ENCODE peak calls at places on chromosome 14, in nine cellular contexts. One of them, this sample, is unnamed.

GRCh38 chr14:104517867-104518266 is 61.7 kb upstream of the C14orf180 start:
- DNase-seq in NCI-H774: no peak
- DNase-seq in NCI-H510A: no peak
- DNase-seq in MCF 10A: no peak
- DNase-seq in A549: no peak
- DNase-seq in pancreas: no peak
- DNase-seq in anterior cingulate cortex: no peak
- DNase-seq in left colon: no peak
- DNase-seq in T-helper 9 cell: no peak
- DNase-seq in this sample: no peak

GRCh38 chr14:104547310-104547997 is 32.1 kb upstream of the C14orf180 start:
- DNase-seq in NCI-H774: no peak
- DNase-seq in NCI-H510A: no peak
- DNase-seq in anterior cingulate cortex: no peak
- DNase-seq in T-helper 9 cell: no peak
- DNase-seq in left colon: no peak
- DNase-seq in pancreas: no peak
- DNase-seq in MCF 10A: no peak
- DNase-seq in A549: no peak
- DNase-seq in this sample: no peak

GRCh38 chr14:78851189-78851588 is 681.0 kb downstream of the NRXN3 start:
- DNase-seq in A549: no peak
- DNase-seq in anterior cingulate cortex: no peak
- DNase-seq in left colon: no peak
- DNase-seq in MCF 10A: no peak
- DNase-seq in pancreas: no peak
- DNase-seq in NCI-H774: no peak
- DNase-seq in NCI-H510A: no peak
- DNase-seq in T-helper 9 cell: no peak
- DNase-seq in this sample: no peak

GRCh38 chr14:59363545-59364226 is 101.5 kb downstream of the GPR135 start:
- DNase-seq in pancreas: no peak
- DNase-seq in A549: peak
- DNase-seq in MCF 10A: peak
- DNase-seq in NCI-H510A: no peak
- DNase-seq in T-helper 9 cell: no peak
- DNase-seq in NCI-H774: no peak
- DNase-seq in anterior cingulate cortex: no peak
- DNase-seq in left colon: no peak
- DNase-seq in this sample: no peak

GRCh38 chr14:101997429-101998336 is 33.3 kb downstream of the DYNC1H1 start:
- DNase-seq in MCF 10A: no peak
- DNase-seq in anterior cingulate cortex: no peak
- DNase-seq in NCI-H510A: no peak
- DNase-seq in left colon: no peak
- DNase-seq in T-helper 9 cell: no peak
- DNase-seq in NCI-H774: no peak
- DNase-seq in pancreas: no peak
- DNase-seq in A549: no peak
- DNase-seq in this sample: no peak

GRCh38 chr14:25121342-25122129 is 71.6 kb upstream of the STXBP6 start:
- DNase-seq in pancreas: no peak
- DNase-seq in NCI-H774: no peak
- DNase-seq in NCI-H510A: no peak
- DNase-seq in A549: peak
- DNase-seq in anterior cingulate cortex: no peak
- DNase-seq in MCF 10A: no peak
- DNase-seq in left colon: no peak
- DNase-seq in T-helper 9 cell: no peak
- DNase-seq in this sample: no peak

GRCh38 chr14:54524410-54524809 is 14.7 kb downstream of the CGRRF1 start:
- DNase-seq in MCF 10A: no peak
- DNase-seq in T-helper 9 cell: no peak
- DNase-seq in left colon: no peak
- DNase-seq in anterior cingulate cortex: no peak
- DNase-seq in A549: no peak
- DNase-seq in pancreas: no peak
- DNase-seq in NCI-H774: no peak
- DNase-seq in NCI-H510A: no peak
- DNase-seq in this sample: no peak

GRCh38 chr14:66662374-66662773 is 154.4 kb downstream of the GPHN start:
- DNase-seq in MCF 10A: peak
- DNase-seq in left colon: no peak
- DNase-seq in T-helper 9 cell: no peak
- DNase-seq in NCI-H774: no peak
- DNase-seq in pancreas: no peak
- DNase-seq in A549: peak
- DNase-seq in NCI-H510A: no peak
- DNase-seq in anterior cingulate cortex: no peak
- DNase-seq in this sample: no peak

GRCh38 chr14:99724939-99725773 is 41.1 kb downstream of the CYP46A1 start:
- DNase-seq in T-helper 9 cell: no peak
- DNase-seq in anterior cingulate cortex: no peak
- DNase-seq in NCI-H510A: no peak
- DNase-seq in NCI-H774: no peak
- DNase-seq in left colon: no peak
- DNase-seq in MCF 10A: no peak
- DNase-seq in pancreas: no peak
- DNase-seq in A549: no peak
- DNase-seq in this sample: no peak

GRCh38 chr14:102826751-102827675 is 49.8 kb downstream of the TRAF3 start:
- DNase-seq in anterior cingulate cortex: no peak
- DNase-seq in MCF 10A: no peak
- DNase-seq in NCI-H510A: no peak
- DNase-seq in T-helper 9 cell: no peak
- DNase-seq in A549: no peak
- DNase-seq in left colon: no peak
- DNase-seq in pancreas: no peak
- DNase-seq in NCI-H774: no peak
- DNase-seq in this sample: no peak

GRCh38 chr14:76784881-76785280 is 23.6 kb downstream of the VASH1 start:
- DNase-seq in NCI-H774: no peak
- DNase-seq in MCF 10A: peak
- DNase-seq in T-helper 9 cell: peak
- DNase-seq in A549: peak
- DNase-seq in NCI-H510A: peak
- DNase-seq in left colon: peak
- DNase-seq in pancreas: peak
- DNase-seq in anterior cingulate cortex: no peak
- DNase-seq in this sample: peak

GRCh38 chr14:22370084-22370847 is 218.8 kb downstream of the DAD1 start:
- DNase-seq in left colon: no peak
- DNase-seq in T-helper 9 cell: no peak
- DNase-seq in A549: no peak
- DNase-seq in NCI-H774: no peak
- DNase-seq in NCI-H510A: no peak
- DNase-seq in MCF 10A: peak
- DNase-seq in anterior cingulate cortex: no peak
- DNase-seq in pancreas: no peak
- DNase-seq in this sample: no peak

GRCh38 chr14:75123991-75124390 is 2.9 kb downstream of the NEK9 start:
- DNase-seq in T-helper 9 cell: no peak
- DNase-seq in NCI-H510A: no peak
- DNase-seq in NCI-H774: no peak
- DNase-seq in MCF 10A: peak
- DNase-seq in anterior cingulate cortex: no peak
- DNase-seq in left colon: no peak
- DNase-seq in A549: peak
- DNase-seq in pancreas: no peak
- DNase-seq in this sample: no peak

GRCh38 chr14:96065661-96066459 is 26.7 kb downstream of the C14orf132 start:
- DNase-seq in left colon: no peak
- DNase-seq in NCI-H774: no peak
- DNase-seq in anterior cingulate cortex: no peak
- DNase-seq in MCF 10A: no peak
- DNase-seq in A549: no peak
- DNase-seq in pancreas: no peak
- DNase-seq in NCI-H510A: no peak
- DNase-seq in T-helper 9 cell: no peak
- DNase-seq in this sample: no peak

GRCh38 chr14:51304428-51304827 is 64.4 kb downstream of the TMX1 start:
- DNase-seq in NCI-H510A: no peak
- DNase-seq in NCI-H774: no peak
- DNase-seq in A549: peak
- DNase-seq in anterior cingulate cortex: no peak
- DNase-seq in MCF 10A: peak
- DNase-seq in left colon: no peak
- DNase-seq in pancreas: no peak
- DNase-seq in T-helper 9 cell: no peak
- DNase-seq in this sample: no peak

GRCh38 chr14:100246136-100246535 is 7.2 kb downstream of the YY1 start:
- DNase-seq in NCI-H510A: no peak
- DNase-seq in pancreas: peak
- DNase-seq in left colon: peak
- DNase-seq in NCI-H774: no peak
- DNase-seq in anterior cingulate cortex: no peak
- DNase-seq in A549: no peak
- DNase-seq in T-helper 9 cell: no peak
- DNase-seq in MCF 10A: no peak
- DNase-seq in this sample: no peak

GRCh38 chr14:64388533-64389243 is 535 bp downstream of the MTHFD1 start:
- DNase-seq in A549: no peak
- DNase-seq in left colon: peak
- DNase-seq in NCI-H510A: no peak
- DNase-seq in anterior cingulate cortex: no peak
- DNase-seq in MCF 10A: peak
- DNase-seq in pancreas: no peak
- DNase-seq in T-helper 9 cell: no peak
- DNase-seq in NCI-H774: no peak
- DNase-seq in this sample: no peak

GRCh38 chr14:68444449-68445168 is 348.3 kb downstream of the ZFP36L1 start:
- DNase-seq in T-helper 9 cell: no peak
- DNase-seq in A549: no peak
- DNase-seq in NCI-H510A: no peak
- DNase-seq in left colon: no peak
- DNase-seq in pancreas: peak
- DNase-seq in anterior cingulate cortex: no peak
- DNase-seq in NCI-H774: no peak
- DNase-seq in MCF 10A: peak
- DNase-seq in this sample: no peak

GRCh38 chr14:49972840-49973239 is 80.0 kb downstream of the ARF6 start:
- DNase-seq in T-helper 9 cell: no peak
- DNase-seq in NCI-H774: no peak
- DNase-seq in left colon: peak
- DNase-seq in anterior cingulate cortex: no peak
- DNase-seq in NCI-H510A: no peak
- DNase-seq in A549: peak
- DNase-seq in MCF 10A: peak
- DNase-seq in pancreas: no peak
- DNase-seq in this sample: no peak

GRCh38 chr14:55446127-55446736 is 5.8 kb upstream of the TBPL2 start:
- DNase-seq in NCI-H774: peak
- DNase-seq in left colon: no peak
- DNase-seq in A549: peak
- DNase-seq in MCF 10A: peak
- DNase-seq in anterior cingulate cortex: no peak
- DNase-seq in NCI-H510A: peak
- DNase-seq in pancreas: peak
- DNase-seq in T-helper 9 cell: peak
- DNase-seq in this sample: peak

GRCh38 chr14:21748869-21749303 is 75.3 kb upstream of the OR4E1 start:
- DNase-seq in NCI-H774: peak
- DNase-seq in NCI-H510A: no peak
- DNase-seq in left colon: no peak
- DNase-seq in A549: peak
- DNase-seq in T-helper 9 cell: peak
- DNase-seq in pancreas: no peak
- DNase-seq in MCF 10A: peak
- DNase-seq in anterior cingulate cortex: no peak
- DNase-seq in this sample: peak

GRCh38 chr14:21049263-21049662 is 7.1 kb downstream of the RNASE7 start:
- DNase-seq in NCI-H774: no peak
- DNase-seq in pancreas: no peak
- DNase-seq in MCF 10A: no peak
- DNase-seq in T-helper 9 cell: no peak
- DNase-seq in anterior cingulate cortex: no peak
- DNase-seq in left colon: no peak
- DNase-seq in A549: no peak
- DNase-seq in NCI-H510A: no peak
- DNase-seq in this sample: no peak

GRCh38 chr14:105602243-105602750 is 75.9 kb downstream of the TMEM121 start:
- DNase-seq in left colon: no peak
- DNase-seq in A549: no peak
- DNase-seq in NCI-H510A: no peak
- DNase-seq in NCI-H774: no peak
- DNase-seq in pancreas: no peak
- DNase-seq in T-helper 9 cell: no peak
- DNase-seq in MCF 10A: no peak
- DNase-seq in anterior cingulate cortex: no peak
- DNase-seq in this sample: no peak

GRCh38 chr14:35112641-35113040 is 9.1 kb downstream of the PPP2R3C start:
- DNase-seq in T-helper 9 cell: no peak
- DNase-seq in A549: no peak
- DNase-seq in MCF 10A: no peak
- DNase-seq in pancreas: no peak
- DNase-seq in NCI-H510A: no peak
- DNase-seq in NCI-H774: no peak
- DNase-seq in anterior cingulate cortex: no peak
- DNase-seq in left colon: no peak
- DNase-seq in this sample: no peak

GRCh38 chr14:89165810-89166209 is 251.2 kb downstream of the FOXN3 start:
- DNase-seq in A549: no peak
- DNase-seq in anterior cingulate cortex: no peak
- DNase-seq in pancreas: no peak
- DNase-seq in NCI-H774: no peak
- DNase-seq in T-helper 9 cell: no peak
- DNase-seq in MCF 10A: no peak
- DNase-seq in left colon: no peak
- DNase-seq in NCI-H510A: no peak
- DNase-seq in this sample: no peak

GRCh38 chr14:53144244-53144643 is 8.9 kb downstream of the DDHD1 start:
- DNase-seq in T-helper 9 cell: no peak
- DNase-seq in A549: no peak
- DNase-seq in left colon: no peak
- DNase-seq in NCI-H510A: no peak
- DNase-seq in anterior cingulate cortex: no peak
- DNase-seq in pancreas: no peak
- DNase-seq in MCF 10A: no peak
- DNase-seq in NCI-H774: no peak
- DNase-seq in this sample: no peak

GRCh38 chr14:96261053-96261452 is 5.0 kb downstream of the BDKRB1 start:
- DNase-seq in A549: no peak
- DNase-seq in NCI-H774: peak
- DNase-seq in pancreas: no peak
- DNase-seq in MCF 10A: no peak
- DNase-seq in T-helper 9 cell: no peak
- DNase-seq in left colon: no peak
- DNase-seq in anterior cingulate cortex: no peak
- DNase-seq in NCI-H510A: peak
- DNase-seq in this sample: no peak

GRCh38 chr14:77882631-77883030 is 82.7 kb downstream of the ADCK1 start:
- DNase-seq in NCI-H774: no peak
- DNase-seq in A549: no peak
- DNase-seq in pancreas: no peak
- DNase-seq in T-helper 9 cell: no peak
- DNase-seq in left colon: no peak
- DNase-seq in anterior cingulate cortex: no peak
- DNase-seq in MCF 10A: no peak
- DNase-seq in NCI-H510A: no peak
- DNase-seq in this sample: no peak

GRCh38 chr14:105299654-105300541 is 903 bp downstream of the BRF1 start:
- DNase-seq in A549: no peak
- DNase-seq in MCF 10A: no peak
- DNase-seq in NCI-H510A: no peak
- DNase-seq in T-helper 9 cell: peak
- DNase-seq in anterior cingulate cortex: no peak
- DNase-seq in pancreas: no peak
- DNase-seq in left colon: no peak
- DNase-seq in NCI-H774: no peak
- DNase-seq in this sample: no peak

GRCh38 chr14:73477618-73478266 is 13.0 kb upstream of the RIOX1 start:
- DNase-seq in left colon: no peak
- DNase-seq in MCF 10A: peak
- DNase-seq in NCI-H510A: no peak
- DNase-seq in A549: no peak
- DNase-seq in pancreas: no peak
- DNase-seq in anterior cingulate cortex: no peak
- DNase-seq in NCI-H774: no peak
- DNase-seq in T-helper 9 cell: no peak
- DNase-seq in this sample: no peak

GRCh38 chr14:65080954-65081747 is 21.2 kb downstream of the MAX start:
- DNase-seq in MCF 10A: no peak
- DNase-seq in T-helper 9 cell: no peak
- DNase-seq in pancreas: no peak
- DNase-seq in left colon: peak
- DNase-seq in anterior cingulate cortex: no peak
- DNase-seq in A549: no peak
- DNase-seq in NCI-H774: no peak
- DNase-seq in NCI-H510A: no peak
- DNase-seq in this sample: no peak